ENCODE peak calls at places on chromosome 11, in nine cellular contexts. R is islet precursor cell; E is stimulated activated naive CD4-positive, alpha-beta T cell treated with Interleukin-2 at 50 U/mL for 16 hours; C is adrenal gland; N is T-helper 1 cell; M is astrocyte of the spinal cord; I is skeletal muscle cell; V is AML-193; F is activated CD8-positive, alpha-beta T cell treated with anti-CD3 and anti-CD28 coated beads for 36 hours. Z is an unnamed sample.

GRCh38 chr11:6695377-6695776 is 12.2 kb upstream of the MRPL17 start:
- DNase-seq in V (no peak), C (no peak), R (no peak), N (no peak), F (peak), E (no peak), I (peak), M (peak), Z (no peak)

GRCh38 chr11:61598886-61599868 is 18.3 kb upstream of the SYT7 start:
- DNase-seq in C (no peak), V (no peak), M (peak), E (no peak), N (no peak), F (no peak), R (peak), I (no peak), Z (peak)

GRCh38 chr11:66478823-66479740 is 1.2 kb upstream of the DPP3 start:
- DNase-seq in R (peak), C (peak), N (no peak), V (no peak), E (no peak), F (peak), I (no peak), M (no peak), Z (peak)

GRCh38 chr11:1352696-1353382 is 36.9 kb upstream of the BRSK2 start:
- DNase-seq in R (peak), I (no peak), F (no peak), M (no peak), E (no peak), V (no peak), C (no peak), N (no peak), Z (peak)

GRCh38 chr11:59175104-59175503 is 3.2 kb downstream of the DTX4 start:
- DNase-seq in R (peak), F (no peak), M (no peak), E (no peak), I (no peak), V (no peak), N (no peak), C (no peak), Z (peak)

GRCh38 chr11:112732031-112732430 is 229.2 kb upstream of the NCAM1 start:
- DNase-seq in I (no peak), F (no peak), R (peak), M (no peak), V (no peak), C (no peak), E (no peak), N (no peak), Z (no peak)

GRCh38 chr11:15910761-15911160 is 445.6 kb downstream of the SOX6 start:
- DNase-seq in I (no peak), F (no peak), R (peak), M (no peak), N (no peak), C (no peak), V (no peak), E (no peak), Z (peak)

GRCh38 chr11:101269990-101270660 is 140.5 kb upstream of the PGR start:
- DNase-seq in N (no peak), I (no peak), R (no peak), E (no peak), V (no peak), M (no peak), C (no peak), F (no peak), Z (no peak)

GRCh38 chr11:109819410-109819809 is 273.8 kb upstream of the ZC3H12C start:
- DNase-seq in F (no peak), N (no peak), C (no peak), V (no peak), R (no peak), I (no peak), M (no peak), E (no peak), Z (peak)

GRCh38 chr11:125941606-125942275 is 4.1 kb upstream of the VSIG10L2 start:
- DNase-seq in N (no peak), M (peak), V (peak), R (peak), C (peak), I (peak), E (peak), F (peak), Z (peak)

GRCh38 chr11:100812517-100812916 is 125.4 kb downstream of the ARHGAP42 start:
- DNase-seq in C (no peak), I (no peak), N (no peak), M (no peak), F (no peak), E (no peak), R (no peak), V (no peak), Z (no peak)

GRCh38 chr11:116180806-116181600 is 591.8 kb downstream of the BUD13 start:
- DNase-seq in I (no peak), C (no peak), N (no peak), M (no peak), E (no peak), F (no peak), V (no peak), R (no peak), Z (no peak)

GRCh38 chr11:72578991-72579815 is 95.0 kb downstream of the PDE2A start:
- DNase-seq in N (no peak), F (no peak), E (no peak), V (no peak), I (no peak), C (no peak), R (peak), M (no peak), Z (no peak)

GRCh38 chr11:133175111-133175510 is 357.2 kb downstream of the OPCML start:
- DNase-seq in N (no peak), E (no peak), M (no peak), R (no peak), C (no peak), F (no peak), V (no peak), I (no peak), Z (no peak)

GRCh38 chr11:62804310-62805043 is 763 bp downstream of the NXF1 start:
- DNase-seq in I (no peak), C (no peak), E (no peak), M (peak), R (no peak), V (peak), F (no peak), N (no peak), Z (peak)

GRCh38 chr11:88818978-88819377 is 246.8 kb downstream of the GRM5 start:
- DNase-seq in C (no peak), M (no peak), R (no peak), N (no peak), I (no peak), F (no peak), V (no peak), E (no peak), Z (no peak)

GRCh38 chr11:57648791-57649735 is 649 bp downstream of the YPEL4 start:
- DNase-seq in R (no peak), F (peak), C (no peak), E (peak), I (no peak), V (no peak), M (no peak), N (no peak), Z (peak)

GRCh38 chr11:72013765-72014711 is 15.3 kb downstream of the IL18BP start:
- DNase-seq in E (no peak), I (no peak), V (no peak), C (peak), M (peak), F (no peak), N (no peak), R (no peak), Z (no peak)

GRCh38 chr11:2725367-2726300 is 25.8 kb upstream of the KCNQ1OT1 start:
- DNase-seq in V (no peak), N (no peak), F (no peak), C (no peak), I (no peak), M (peak), E (no peak), R (no peak), Z (no peak)

GRCh38 chr11:124876818-124877630 is 11.8 kb downstream of the ROBO3 start:
- DNase-seq in F (no peak), I (no peak), N (no peak), M (no peak), V (no peak), C (no peak), R (no peak), E (no peak), Z (no peak)

GRCh38 chr11:56013805-56014204 is 13.6 kb upstream of the OR5AS1 start:
- DNase-seq in I (no peak), E (no peak), R (no peak), N (no peak), V (no peak), F (no peak), C (no peak), M (no peak), Z (no peak)

Z was measured in mesendoderm.